ENCODE peak calls at places on chromosomes 11 and 22, in seven cellular contexts. One of them, this sample, is unnamed.

GRCh38 chr22:38900677-38901076 is 28.7 kb upstream of the CBX6 start:
- DNase-seq in activated CD4-positive, alpha-beta T cell treated with anti-CD3 and anti-CD28 coated beads, Interleukin-2, amount 10 ng/mL, durations not matched to agents 7 days and 5 days: no peak
- DNase-seq in omental fat pad: no peak
- DNase-seq in CMK: no peak
- DNase-seq in NCI-H146: no peak
- DNase-seq in testis: no peak
- DNase-seq in activated naive CD8-positive, alpha-beta T cell treated with anti-CD3 and anti-CD28 coated beads, Interleukin-2, amount 50 U/mL, for 16 hours: no peak
- DNase-seq in this sample: no peak

GRCh38 chr11:12329169-12329568 is 48.2 kb upstream of the PARVA start:
- DNase-seq in activated CD4-positive, alpha-beta T cell treated with anti-CD3 and anti-CD28 coated beads, Interleukin-2, amount 10 ng/mL, durations not matched to agents 7 days and 5 days: no peak
- DNase-seq in omental fat pad: no peak
- DNase-seq in CMK: no peak
- DNase-seq in NCI-H146: no peak
- DNase-seq in testis: no peak
- DNase-seq in activated naive CD8-positive, alpha-beta T cell treated with anti-CD3 and anti-CD28 coated beads, Interleukin-2, amount 50 U/mL, for 16 hours: no peak
- DNase-seq in this sample: no peak

GRCh38 chr11:70662691-70663098 is 264.4 kb downstream of the CTTN start:
- DNase-seq in activated CD4-positive, alpha-beta T cell treated with anti-CD3 and anti-CD28 coated beads, Interleukin-2, amount 10 ng/mL, durations not matched to agents 7 days and 5 days: no peak
- DNase-seq in omental fat pad: no peak
- DNase-seq in CMK: no peak
- DNase-seq in NCI-H146: no peak
- DNase-seq in testis: peak
- DNase-seq in activated naive CD8-positive, alpha-beta T cell treated with anti-CD3 and anti-CD28 coated beads, Interleukin-2, amount 50 U/mL, for 16 hours: no peak
- DNase-seq in this sample: no peak

GRCh38 chr11:83257638-83258229 is 28.4 kb downstream of the CCDC90B start:
- DNase-seq in activated CD4-positive, alpha-beta T cell treated with anti-CD3 and anti-CD28 coated beads, Interleukin-2, amount 10 ng/mL, durations not matched to agents 7 days and 5 days: no peak
- DNase-seq in omental fat pad: no peak
- DNase-seq in CMK: no peak
- DNase-seq in NCI-H146: no peak
- DNase-seq in testis: no peak
- DNase-seq in activated naive CD8-positive, alpha-beta T cell treated with anti-CD3 and anti-CD28 coated beads, Interleukin-2, amount 50 U/mL, for 16 hours: no peak
- DNase-seq in this sample: no peak

GRCh38 chr22:39463931-39464390 is 7.1 kb downstream of the MGAT3 start:
- DNase-seq in activated CD4-positive, alpha-beta T cell treated with anti-CD3 and anti-CD28 coated beads, Interleukin-2, amount 10 ng/mL, durations not matched to agents 7 days and 5 days: no peak
- DNase-seq in omental fat pad: no peak
- DNase-seq in CMK: no peak
- DNase-seq in NCI-H146: no peak
- DNase-seq in testis: no peak
- DNase-seq in activated naive CD8-positive, alpha-beta T cell treated with anti-CD3 and anti-CD28 coated beads, Interleukin-2, amount 50 U/mL, for 16 hours: no peak
- DNase-seq in this sample: no peak

GRCh38 chr11:71566081-71566620 is 788 bp downstream of the KRTAP5-10 start:
- DNase-seq in activated CD4-positive, alpha-beta T cell treated with anti-CD3 and anti-CD28 coated beads, Interleukin-2, amount 10 ng/mL, durations not matched to agents 7 days and 5 days: no peak
- DNase-seq in omental fat pad: no peak
- DNase-seq in CMK: no peak
- DNase-seq in NCI-H146: no peak
- DNase-seq in testis: no peak
- DNase-seq in activated naive CD8-positive, alpha-beta T cell treated with anti-CD3 and anti-CD28 coated beads, Interleukin-2, amount 50 U/mL, for 16 hours: no peak
- DNase-seq in this sample: no peak

GRCh38 chr11:65295571-65296338 is 18.9 kb upstream of the CDC42EP2 start:
- DNase-seq in activated CD4-positive, alpha-beta T cell treated with anti-CD3 and anti-CD28 coated beads, Interleukin-2, amount 10 ng/mL, durations not matched to agents 7 days and 5 days: no peak
- DNase-seq in omental fat pad: no peak
- DNase-seq in CMK: no peak
- DNase-seq in NCI-H146: no peak
- DNase-seq in testis: no peak
- DNase-seq in activated naive CD8-positive, alpha-beta T cell treated with anti-CD3 and anti-CD28 coated beads, Interleukin-2, amount 50 U/mL, for 16 hours: no peak
- DNase-seq in this sample: no peak

GRCh38 chr11:73976451-73977151 is 6.0 kb downstream of the UCP2 start:
- DNase-seq in activated CD4-positive, alpha-beta T cell treated with anti-CD3 and anti-CD28 coated beads, Interleukin-2, amount 10 ng/mL, durations not matched to agents 7 days and 5 days: no peak
- DNase-seq in omental fat pad: no peak
- DNase-seq in CMK: no peak
- DNase-seq in NCI-H146: no peak
- DNase-seq in testis: no peak
- DNase-seq in activated naive CD8-positive, alpha-beta T cell treated with anti-CD3 and anti-CD28 coated beads, Interleukin-2, amount 50 U/mL, for 16 hours: no peak
- DNase-seq in this sample: no peak

GRCh38 chr11:1105183-1105565 is 30.5 kb downstream of the MUC2 start:
- DNase-seq in activated CD4-positive, alpha-beta T cell treated with anti-CD3 and anti-CD28 coated beads, Interleukin-2, amount 10 ng/mL, durations not matched to agents 7 days and 5 days: no peak
- DNase-seq in omental fat pad: no peak
- DNase-seq in CMK: no peak
- DNase-seq in NCI-H146: no peak
- DNase-seq in testis: no peak
- DNase-seq in activated naive CD8-positive, alpha-beta T cell treated with anti-CD3 and anti-CD28 coated beads, Interleukin-2, amount 50 U/mL, for 16 hours: no peak
- DNase-seq in this sample: no peak

GRCh38 chr11:113563766-113564165 is 88.6 kb upstream of the DRD2 start:
- DNase-seq in activated CD4-positive, alpha-beta T cell treated with anti-CD3 and anti-CD28 coated beads, Interleukin-2, amount 10 ng/mL, durations not matched to agents 7 days and 5 days: no peak
- DNase-seq in omental fat pad: no peak
- DNase-seq in CMK: no peak
- DNase-seq in NCI-H146: peak
- DNase-seq in testis: no peak
- DNase-seq in activated naive CD8-positive, alpha-beta T cell treated with anti-CD3 and anti-CD28 coated beads, Interleukin-2, amount 50 U/mL, for 16 hours: no peak
- DNase-seq in this sample: no peak

GRCh38 chr11:47186937-47187681 is 875 bp upstream of the PACSIN3 start:
- DNase-seq in activated CD4-positive, alpha-beta T cell treated with anti-CD3 and anti-CD28 coated beads, Interleukin-2, amount 10 ng/mL, durations not matched to agents 7 days and 5 days: peak
- DNase-seq in omental fat pad: no peak
- DNase-seq in CMK: no peak
- DNase-seq in NCI-H146: no peak
- DNase-seq in testis: peak
- DNase-seq in activated naive CD8-positive, alpha-beta T cell treated with anti-CD3 and anti-CD28 coated beads, Interleukin-2, amount 50 U/mL, for 16 hours: peak
- DNase-seq in this sample: no peak